ENCODE peak calls at places on chromosomes 1 and 21, in five cellular contexts. V, A, Z, L and K are unnamed samples.

GRCh38 chr1:41783189-41783639 is 135.5 kb downstream of the HIVEP3 start:
- DNase-seq in L (peak), V (no peak), A (no peak), Z (no peak), K (peak)

GRCh38 chr1:31374511-31375196 is 1.8 kb upstream of the FABP3 start:
- DNase-seq in Z (no peak), A (peak), V (peak), L (no peak), K (no peak)

GRCh38 chr1:2985694-2986548 is 35.3 kb upstream of the ACTRT2 start:
- DNase-seq in A (no peak), V (no peak), Z (no peak), L (no peak), K (no peak)

GRCh38 chr1:36542962-36543515 is 60.3 kb upstream of the CSF3R start:
- DNase-seq in L (no peak), V (no peak), A (no peak), Z (no peak), K (no peak)

GRCh38 chr21:14766241-14766640 is 220.1 kb upstream of the SAMSN1 start:
- DNase-seq in Z (no peak), A (no peak), V (no peak), L (no peak), K (no peak)

GRCh38 chr1:228647523-228648444 is 87.5 kb upstream of the RHOU start:
- DNase-seq in A (no peak), V (peak), L (peak), Z (no peak), K (peak)

GRCh38 chr1:35702540-35702939 is 16.1 kb downstream of the C1orf216 start:
- DNase-seq in A (no peak), Z (no peak), V (no peak), L (no peak), K (no peak)

GRCh38 chr1:233412812-233413211 is 85.3 kb downstream of the MAP3K21 start:
- DNase-seq in Z (no peak), V (no peak), L (no peak), A (no peak), K (no peak)

GRCh38 chr1:27338751-27339150 is 3.1 kb upstream of the SYTL1 start:
- DNase-seq in Z (no peak), V (no peak), A (no peak), L (no peak), K (no peak)

GRCh38 chr1:240465531-240465940 is 146.4 kb downstream of the GREM2 start:
- DNase-seq in A (no peak), L (no peak), Z (no peak), V (no peak), K (no peak)

GRCh38 chr1:201614262-201615015 is 75.5 kb downstream of the NAV1 start:
- DNase-seq in Z (no peak), V (peak), A (no peak), L (no peak), K (no peak)

GRCh38 chr1:16938351-16939321 is 16.9 kb downstream of the CROCC start:
- DNase-seq in Z (no peak), L (no peak), V (no peak), A (no peak), K (no peak)

GRCh38 chr1:116466810-116467557 is 93.9 kb downstream of the ATP1A1 start:
- DNase-seq in L (no peak), Z (no peak), A (no peak), V (no peak), K (no peak)

GRCh38 chr21:17780539-17780938 is 38.6 kb downstream of the C21orf91 start:
- DNase-seq in Z (peak), A (no peak), L (no peak), V (no peak), K (no peak)

GRCh38 chr1:79364896-79365295 is 358.4 kb upstream of the ADGRL4 start:
- DNase-seq in V (no peak), A (no peak), L (no peak), Z (no peak), K (no peak)

GRCh38 chr1:204736861-204737260 is 51.3 kb upstream of the LRRN2 start:
- DNase-seq in A (no peak), V (no peak), L (no peak), Z (no peak), K (no peak)